ENCODE peak calls at places on chromosomes 2 and 18, in five cellular contexts. B is C1 segment of cervical spinal cord; V is NCI-H1105; K is pons; R is stimulated activated naive CD8-positive, alpha-beta T cell treated with anti-CD3 and anti-CD28 coated beads, Interleukin-15, Interleukin-2, amounts not matched to agents 100 U/mL and 50 U/mL, for 24 hours. J is an unnamed sample.
A peak's percentile ranks its signal among the peaks of the same experiment; 100 is the strongest.

GRCh38 chr2:201126308-201127127 is 10.6 kb downstream of the CFLAR start:
- DNase-seq in B (peak; percentile 17), V (no peak), K (peak; percentile 41), R (no peak), J (no peak)

GRCh38 chr2:212078103-212078502 is 460.5 kb downstream of the ERBB4 start:
- DNase-seq in B (no peak), V (no peak), K (no peak), R (no peak), J (no peak)

GRCh38 chr2:16043192-16043591 is 102.8 kb downstream of the MYCN start:
- DNase-seq in B (no peak), V (no peak), K (no peak), R (no peak), J (no peak)

GRCh38 chr2:119288576-119288975 is 64.9 kb downstream of the STEAP3 start:
- DNase-seq in B (no peak), V (no peak), K (no peak), R (no peak), J (no peak)

GRCh38 chr2:235009081-235009480 is 57.3 kb downstream of the SH3BP4 start:
- DNase-seq in B (no peak), V (no peak), K (no peak), R (no peak), J (no peak)

GRCh38 chr2:159035790-159036411 is 67.5 kb downstream of the TANC1 start:
- DNase-seq in B (peak; percentile 64), V (no peak), K (peak; percentile 50), R (no peak), J (no peak)

GRCh38 chr2:10901160-10901559 is 10.6 kb upstream of the KCNF1 start:
- DNase-seq in B (no peak), V (no peak), K (no peak), R (no peak), J (no peak)

GRCh38 chr2:7952046-7952445 is 729.8 kb upstream of the ID2 start:
- DNase-seq in B (no peak), V (no peak), K (no peak), R (no peak), J (no peak)

GRCh38 chr18:35524236-35524635 is 26.5 kb upstream of the INO80C start:
- DNase-seq in B (no peak), V (no peak), K (peak; percentile 46), R (no peak), J (peak; percentile 37)

GRCh38 chr2:152335851-152336102 is 803 bp downstream of the FMNL2 start:
- DNase-seq in B (no peak), V (no peak), K (no peak), R (no peak), J (peak; percentile 42)

GRCh38 chr18:74990563-74991081 is 218.3 kb downstream of the PTGR3 start:
- DNase-seq in B (no peak), V (peak; percentile 35), K (peak; percentile 28), R (no peak), J (peak; percentile 19)

GRCh38 chr2:189551808-189552207 is 28.8 kb downstream of the SLC40A1 start:
- DNase-seq in B (no peak), V (no peak), K (no peak), R (no peak), J (no peak)

GRCh38 chr2:158501301-158501700 is 44.5 kb downstream of the PKP4 start:
- DNase-seq in B (peak; percentile 25), V (peak; percentile 80), K (peak; percentile 87), R (no peak), J (peak; percentile 78)

GRCh38 chr18:986552-986951 is 81.9 kb downstream of the ADCYAP1 start:
- DNase-seq in B (no peak), V (no peak), K (no peak), R (no peak), J (no peak)

GRCh38 chr2:181715033-181715630 is 34.8 kb upstream of the NEUROD1 start:
- DNase-seq in B (peak; percentile 79), V (peak; percentile 66), K (peak; percentile 91), R (peak; percentile 73), J (peak; percentile 73)

GRCh38 chr2:138536302-138536701 is 34.7 kb downstream of the SPOPL start:
- DNase-seq in B (no peak), V (peak; percentile 42), K (no peak), R (no peak), J (no peak)

GRCh38 chr18:2547477-2548087 is 23.7 kb downstream of the METTL4 start:
- DNase-seq in B (peak; percentile 14), V (peak; percentile 21), K (peak; percentile 68), R (no peak), J (peak; percentile 47)

GRCh38 chr18:32441536-32441935 is 29.1 kb downstream of the GAREM1 start:
- DNase-seq in B (peak; percentile 43), V (no peak), K (peak; percentile 83), R (no peak), J (peak; percentile 73)

GRCh38 chr2:2575870-2576386 is 244.9 kb upstream of the MYT1L start:
- DNase-seq in B (no peak), V (no peak), K (no peak), R (no peak), J (no peak)

GRCh38 chr2:53077413-53077812 is 690.2 kb upstream of the CHAC2 start:
- DNase-seq in B (no peak), V (no peak), K (no peak), R (no peak), J (no peak)

GRCh38 chr2:236576053-236576452 is 6.4 kb downstream of the ACKR3 start:
- DNase-seq in B (no peak), V (no peak), K (no peak), R (no peak), J (no peak)

GRCh38 chr18:79056827-79057367 is 12.3 kb upstream of the ATP9B start:
- DNase-seq in B (no peak), V (no peak), K (no peak), R (no peak), J (no peak)

GRCh38 chr2:207143131-207143473 is 22.6 kb downstream of the KLF7 start:
- DNase-seq in B (no peak), V (no peak), K (no peak), R (no peak), J (no peak)

GRCh38 chr18:25229858-25230257 is 122.1 kb downstream of the ZNF521 start:
- DNase-seq in B (no peak), V (no peak), K (no peak), R (no peak), J (no peak)

GRCh38 chr2:124879615-124880014 is 854.5 kb downstream of the CNTNAP5 start:
- DNase-seq in B (no peak), V (no peak), K (no peak), R (no peak), J (no peak)

GRCh38 chr2:127101756-127102463 is 5.0 kb downstream of the BIN1 start:
- DNase-seq in B (no peak), V (no peak), K (no peak), R (peak; percentile 2), J (no peak)

GRCh38 chr18:63892544-63892943 is 5.0 kb downstream of the SERPINB2 start:
- DNase-seq in B (no peak), V (no peak), K (no peak), R (no peak), J (no peak)

GRCh38 chr2:170255971-170256370 is 78.0 kb downstream of the MYO3B start:
- DNase-seq in B (no peak), V (no peak), K (no peak), R (no peak), J (no peak)

GRCh38 chr2:98460573-98461560 is 16.2 kb downstream of the INPP4A start:
- DNase-seq in B (no peak), V (no peak), K (no peak), R (peak; percentile 85), J (no peak)

GRCh38 chr2:95110395-95110794 is 11.2 kb downstream of the MRPS5 start:
- DNase-seq in B (no peak), V (no peak), K (no peak), R (no peak), J (no peak)

GRCh38 chr2:171541202-171541884 is 19.1 kb downstream of the CYBRD1 start:
- DNase-seq in B (no peak), V (no peak), K (no peak), R (peak; percentile 20), J (no peak)

GRCh38 chr2:199223791-199224190 is 233.9 kb downstream of the SATB2 start:
- DNase-seq in B (no peak), V (no peak), K (no peak), R (no peak), J (no peak)

GRCh38 chr2:206915136-206915535 is 24.2 kb upstream of the CPO start:
- DNase-seq in B (no peak), V (no peak), K (no peak), R (no peak), J (no peak)